ENCODE peak calls at places on chromosomes 16 and 17, in six cellular contexts. One of them, this sample, is unnamed. For H3K4me1, the result is how much of the 10 kb centered on the place peaks cover.

GRCh38 chr16:25897677-25898076 is 205.9 kb downstream of the HS3ST4 start:
- DNase-seq in A549: no peak
- DNase-seq in sigmoid colon: no peak
- DNase-seq in H1: no peak
- DNase-seq in esophagus muscularis mucosa: no peak
- DNase-seq in K562: no peak
- DNase-seq in this sample: no peak

GRCh38 chr17:40548982-40549680 is 16.1 kb downstream of the CCR7 start:
- DNase-seq in A549: peak
- DNase-seq in H1: no peak
- DNase-seq in sigmoid colon: peak
- DNase-seq in esophagus muscularis mucosa: peak
- DNase-seq in K562: no peak
- DNase-seq in this sample: peak

GRCh38 chr16:4537376-4538066 is 1.1 kb downstream of the CDIP1 start:
- DNase-seq in H1: no peak
- DNase-seq in A549: no peak
- DNase-seq in K562: no peak
- DNase-seq in sigmoid colon: peak
- DNase-seq in esophagus muscularis mucosa: no peak
- DNase-seq in this sample: no peak

GRCh38 chr17:50094753-50095616 is at the start of gene PDK2:
- DNase-seq in esophagus muscularis mucosa: peak
- DNase-seq in sigmoid colon: peak
- DNase-seq in A549: peak
- DNase-seq in K562: peak
- DNase-seq in H1: peak
- DNase-seq in this sample: peak

GRCh38 chr17:72677714-72678390 is 414.6 kb downstream of the SLC39A11 start:
- DNase-seq in K562: no peak
- DNase-seq in H1: no peak
- DNase-seq in esophagus muscularis mucosa: no peak
- DNase-seq in sigmoid colon: no peak
- DNase-seq in A549: no peak
- DNase-seq in this sample: no peak

GRCh38 chr17:56833023-56833811 is 503 bp downstream of the C17orf67 start:
- DNase-seq in H1: peak
- DNase-seq in esophagus muscularis mucosa: no peak
- DNase-seq in sigmoid colon: peak
- DNase-seq in A549: peak
- DNase-seq in K562: peak
- DNase-seq in this sample: peak

GRCh38 chr17:12721581-12721980 is 55.9 kb downstream of the MYOCD start:
- DNase-seq in sigmoid colon: no peak
- DNase-seq in K562: no peak
- DNase-seq in H1: no peak
- DNase-seq in esophagus muscularis mucosa: peak
- DNase-seq in A549: no peak
- DNase-seq in this sample: no peak

GRCh38 chr17:44094701-44095387 is 24.3 kb downstream of the G6PC3 start:
- DNase-seq in esophagus muscularis mucosa: no peak
- DNase-seq in H1: no peak
- DNase-seq in A549: no peak
- DNase-seq in K562: no peak
- DNase-seq in sigmoid colon: no peak
- DNase-seq in this sample: no peak

GRCh38 chr17:65260626-65261025 is 123.5 kb downstream of the RGS9 start:
- DNase-seq in esophagus muscularis mucosa: no peak
- DNase-seq in sigmoid colon: no peak
- DNase-seq in H1: no peak
- DNase-seq in K562: no peak
- DNase-seq in A549: no peak
- DNase-seq in this sample: no peak

GRCh38 chr16:73015612-73016487 is 32.1 kb downstream of the ZFHX3 start:
- DNase-seq in H1: no peak
- DNase-seq in esophagus muscularis mucosa: no peak
- DNase-seq in sigmoid colon: peak
- DNase-seq in A549: peak
- DNase-seq in K562: no peak
- DNase-seq in this sample: peak

GRCh38 chr16:53836680-53837079 is 132.7 kb downstream of the FTO start:
- DNase-seq in K562: no peak
- DNase-seq in esophagus muscularis mucosa: no peak
- DNase-seq in H1: no peak
- DNase-seq in sigmoid colon: no peak
- DNase-seq in A549: no peak
- DNase-seq in this sample: no peak

GRCh38 chr17:46831573-46832305 is 13.2 kb upstream of the WNT3 start:
- DNase-seq in H1: no peak
- DNase-seq in A549: no peak
- DNase-seq in sigmoid colon: no peak
- DNase-seq in esophagus muscularis mucosa: no peak
- DNase-seq in K562: no peak
- DNase-seq in this sample: no peak

GRCh38 chr16:970766-971581 is at the start of gene LMF1:
- DNase-seq in A549: peak
- DNase-seq in K562: peak
- DNase-seq in esophagus muscularis mucosa: peak
- DNase-seq in sigmoid colon: peak
- DNase-seq in H1: peak
- DNase-seq in this sample: peak

GRCh38 chr17:59786213-59786535 is 78.7 kb downstream of the VMP1 start:
- DNase-seq in K562: no peak
- DNase-seq in esophagus muscularis mucosa: no peak
- DNase-seq in A549: no peak
- DNase-seq in sigmoid colon: no peak
- DNase-seq in H1: no peak
- DNase-seq in this sample: no peak

GRCh38 chr17:74512624-74513084 is 18.6 kb downstream of the CD300LB start:
- DNase-seq in A549: no peak
- DNase-seq in K562: no peak
- DNase-seq in esophagus muscularis mucosa: peak
- DNase-seq in sigmoid colon: no peak
- DNase-seq in H1: no peak
- DNase-seq in this sample: no peak

GRCh38 chr17:50638851-50639767 is 4.4 kb downstream of the ABCC3 start:
- DNase-seq in A549: peak
- DNase-seq in esophagus muscularis mucosa: no peak
- DNase-seq in H1: no peak
- DNase-seq in K562: no peak
- DNase-seq in sigmoid colon: peak
- DNase-seq in this sample: peak

DNA sequence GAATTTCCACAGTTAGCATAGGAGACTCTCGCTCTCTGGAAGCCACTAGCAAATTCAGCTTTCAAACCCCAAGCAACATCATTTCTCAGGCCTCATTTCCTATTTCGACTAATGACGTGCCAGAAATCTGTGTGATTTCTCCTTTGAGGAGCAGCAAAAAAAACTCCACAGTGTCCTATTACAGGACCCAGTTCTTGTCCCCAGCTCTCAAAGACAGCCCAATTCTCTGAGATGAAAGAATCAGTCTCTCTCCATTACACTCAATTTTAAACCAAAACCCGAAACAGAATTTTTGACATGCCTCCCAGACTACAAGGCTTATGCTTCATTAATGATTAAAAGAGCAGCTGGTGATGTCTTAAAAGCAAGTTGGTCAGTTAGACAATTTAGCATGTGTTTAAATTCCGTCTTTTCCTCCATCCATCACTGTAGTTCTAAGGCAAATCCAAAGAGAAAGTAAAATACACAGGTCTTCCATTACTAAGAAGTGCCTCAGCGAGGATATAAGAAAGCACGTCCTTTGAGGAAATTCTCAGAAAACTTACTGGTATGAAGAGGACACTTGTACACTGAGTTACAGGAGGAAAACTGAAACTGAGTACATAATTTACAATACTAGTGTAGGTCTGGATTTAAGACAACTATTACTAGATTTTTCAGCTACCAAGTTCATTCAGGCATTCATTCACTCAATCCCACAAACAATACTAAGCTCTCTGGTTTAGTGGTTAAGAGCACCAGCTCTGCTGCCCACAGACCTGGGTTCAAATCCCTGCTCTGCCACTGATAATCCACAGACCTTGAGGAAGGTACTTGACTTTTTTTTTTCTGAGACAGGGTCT is 12.5 kb downstream of the TOM1L2 start:
- DNase-seq in esophagus muscularis mucosa: no peak
- DNase-seq in H1: no peak
- DNase-seq in K562: no peak
- DNase-seq in A549: peak
- DNase-seq in sigmoid colon: no peak
- DNase-seq in this sample: no peak
- H3K4me3 ChIP-seq in esophagus muscularis mucosa: peak
- H3K4me3 ChIP-seq in H1: no peak
- H3K4me3 ChIP-seq in K562: no peak
- H3K4me3 ChIP-seq in A549: peak
- H3K4me3 ChIP-seq in sigmoid colon: peak
- H3K4me3 ChIP-seq in this sample: peak

DNA sequence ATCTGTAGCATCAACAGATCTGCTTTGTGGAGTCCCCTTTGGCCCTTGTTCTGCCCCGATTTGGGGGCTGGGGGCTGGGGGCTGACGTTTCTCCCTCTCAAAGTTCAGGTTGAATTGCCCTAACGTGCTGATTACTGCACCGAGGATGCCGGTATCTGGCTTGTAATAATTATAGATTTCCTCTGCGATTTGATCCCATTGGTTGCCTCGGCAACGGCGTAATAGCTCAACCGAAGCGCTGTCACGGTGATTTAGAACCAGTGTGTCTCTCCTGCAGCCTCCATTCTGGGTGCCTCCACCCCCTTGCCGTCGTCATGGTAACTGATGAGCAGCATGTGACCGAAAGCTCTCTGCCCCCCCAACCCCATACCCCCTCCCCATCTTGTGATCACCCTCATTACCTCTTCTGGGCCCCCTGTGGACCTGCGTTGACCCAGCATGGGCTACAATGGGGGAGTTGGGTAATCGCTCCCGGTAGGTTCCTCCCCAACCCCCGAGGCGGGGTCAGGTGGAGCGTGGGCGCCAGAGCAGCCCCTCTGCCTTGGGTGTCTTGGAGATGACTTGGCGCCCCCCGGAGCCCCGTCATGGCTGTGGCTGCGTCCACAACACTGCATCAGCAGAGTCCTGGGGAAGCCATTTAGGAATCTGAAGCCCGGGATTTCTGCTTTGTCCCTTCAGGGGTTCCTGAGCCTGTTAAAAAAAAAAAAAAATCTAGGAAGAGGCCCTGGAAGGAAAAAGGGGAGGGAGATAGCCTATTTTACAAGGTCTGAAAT is 38.4 kb downstream of the ABAT start:
- DNase-seq in sigmoid colon: no peak
- DNase-seq in A549: no peak
- DNase-seq in esophagus muscularis mucosa: no peak
- DNase-seq in K562: no peak
- DNase-seq in H1: no peak
- DNase-seq in this sample: no peak
- TF ChIP-seq EP300 in sigmoid colon: no peak
- TF ChIP-seq EP300 in A549: no peak
- TF ChIP-seq EP300 in esophagus muscularis mucosa: no peak
- TF ChIP-seq EP300 in K562: no peak
- TF ChIP-seq EP300 in H1: no peak
- TF ChIP-seq EP300 in this sample: no peak

GRCh38 chr17:7855643-7856080 is 796 bp downstream of the TMEM88 start:
- DNase-seq in K562: no peak
- DNase-seq in esophagus muscularis mucosa: no peak
- DNase-seq in sigmoid colon: peak
- DNase-seq in A549: no peak
- DNase-seq in H1: no peak
- DNase-seq in this sample: no peak

GRCh38 chr17:7854078-7854777 is 638 bp upstream of the TMEM88 start:
- DNase-seq in H1: no peak
- DNase-seq in esophagus muscularis mucosa: no peak
- DNase-seq in A549: no peak
- DNase-seq in K562: no peak
- DNase-seq in sigmoid colon: peak
- DNase-seq in this sample: no peak

GRCh38 chr17:7853693-7854043 is 1.2 kb upstream of the TMEM88 start:
- DNase-seq in sigmoid colon: peak
- DNase-seq in A549: no peak
- DNase-seq in H1: no peak
- DNase-seq in esophagus muscularis mucosa: no peak
- DNase-seq in K562: no peak
- DNase-seq in this sample: no peak

GRCh38 chr17:7856081-7856791 is 1.1 kb downstream of the NAA38 start:
- DNase-seq in esophagus muscularis mucosa: no peak
- DNase-seq in A549: no peak
- DNase-seq in sigmoid colon: peak
- DNase-seq in K562: peak
- DNase-seq in H1: no peak
- DNase-seq in this sample: peak

DNA sequence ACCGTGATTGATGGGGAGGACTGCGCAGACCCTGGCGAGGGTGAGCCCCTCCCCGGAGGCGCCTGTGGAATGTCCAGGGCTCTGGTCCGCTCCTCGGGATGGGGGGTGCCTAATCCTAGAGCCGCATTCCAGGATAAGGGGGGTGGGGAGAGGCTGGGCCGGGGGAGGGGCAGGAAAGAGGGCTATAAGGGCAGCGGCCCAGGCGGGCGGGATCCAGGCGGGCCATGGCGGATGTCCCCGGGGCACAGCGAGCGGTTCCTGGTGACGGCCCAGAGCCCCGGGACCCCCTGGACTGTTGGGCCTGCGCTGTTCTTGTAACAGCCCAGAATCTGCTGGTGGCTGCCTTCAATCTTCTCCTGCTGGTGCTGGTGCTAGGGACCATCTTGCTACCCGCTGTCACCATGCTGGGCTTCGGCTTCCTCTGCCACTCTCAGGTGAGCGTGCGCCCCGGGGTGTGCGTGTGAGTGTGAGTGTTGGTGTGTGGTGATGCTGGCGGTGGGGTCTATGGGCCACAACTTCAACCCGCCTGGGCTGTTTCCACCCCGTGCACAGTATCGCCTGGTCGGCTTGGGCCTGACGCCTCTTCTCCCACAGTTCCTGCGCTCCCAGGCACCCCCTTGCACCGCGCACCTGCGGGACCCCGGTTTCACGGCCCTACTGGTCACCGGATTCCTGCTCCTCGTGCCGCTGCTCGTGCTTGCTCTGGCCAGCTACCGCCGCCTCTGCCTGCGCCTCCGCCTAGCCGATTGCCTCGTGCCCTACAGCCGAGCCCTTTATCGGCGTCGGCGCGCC is at the start of gene TMEM88:
- DNase-seq in A549: no peak
- DNase-seq in K562: no peak
- DNase-seq in H1: no peak
- DNase-seq in esophagus muscularis mucosa: no peak
- DNase-seq in sigmoid colon: peak
- DNase-seq in this sample: no peak
- H3K4me1 ChIP-seq in A549: under half
- H3K4me1 ChIP-seq in K562: under half
- H3K4me1 ChIP-seq in H1: under half
- H3K4me1 ChIP-seq in esophagus muscularis mucosa: under half
- H3K4me1 ChIP-seq in sigmoid colon: half or more
- H3K4me1 ChIP-seq in this sample: under half

DNA sequence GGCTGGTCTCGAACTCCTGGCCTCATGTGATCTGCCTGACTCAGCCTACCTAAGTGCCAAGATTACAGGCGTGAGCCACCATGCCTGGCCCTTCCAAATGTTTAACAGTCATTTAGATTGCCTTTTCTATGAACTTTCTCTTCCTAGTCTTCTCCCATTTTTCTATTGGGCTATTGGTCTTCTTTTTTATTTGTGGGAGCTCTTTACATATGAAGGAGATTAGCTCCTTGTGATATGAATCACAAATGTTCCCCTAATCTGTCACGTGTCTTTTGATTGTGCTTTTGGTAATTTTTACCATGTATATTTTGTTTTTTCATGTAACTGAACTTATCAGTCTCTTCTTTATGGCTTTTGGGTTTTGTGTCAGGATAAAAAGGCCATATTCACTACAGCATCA is 11.9 kb downstream of the ADCY7 start:
- DNase-seq in A549: no peak
- DNase-seq in H1: no peak
- DNase-seq in esophagus muscularis mucosa: no peak
- DNase-seq in sigmoid colon: no peak
- DNase-seq in K562: no peak
- DNase-seq in this sample: no peak
- H3K4me3 ChIP-seq in A549: no peak
- H3K4me3 ChIP-seq in H1: no peak
- H3K4me3 ChIP-seq in esophagus muscularis mucosa: no peak
- H3K4me3 ChIP-seq in sigmoid colon: no peak
- H3K4me3 ChIP-seq in K562: no peak
- H3K4me3 ChIP-seq in this sample: no peak